ENCODE peak calls at places on chromosomes 6 and 20, in four cellular contexts. G is ascending aorta; I is effector memory CD4-positive, alpha-beta T cell; Y is tibial nerve. O is an unnamed sample.

GRCh38 chr20:63044204-63044600 is 37.4 kb upstream of the BHLHE23 start:
- DNase-seq in G (no peak), I (no peak), Y (no peak), O (no peak)

GRCh38 chr20:43124261-43124660 is 65.4 kb downstream of the PTPRT start:
- DNase-seq in G (no peak), I (no peak), Y (no peak), O (no peak)

GRCh38 chr6:37930288-37931075 is 111.0 kb downstream of the ZFAND3 start:
- DNase-seq in G (no peak), I (no peak), Y (no peak), O (no peak)

GRCh38 chr6:108557494-108558371 is 3.0 kb upstream of the FOXO3 start:
- DNase-seq in G (peak; percentile 90), I (peak; percentile 76), Y (peak; percentile 65), O (no peak)

GRCh38 chr6:75449625-75450206 is 43.9 kb downstream of the FILIP1 start:
- DNase-seq in G (no peak), I (no peak), Y (no peak), O (no peak)

GRCh38 chr6:80376411-80376810 is 269.9 kb downstream of the BCKDHB start:
- DNase-seq in G (no peak), I (no peak), Y (no peak), O (no peak)

GRCh38 chr20:10318625-10319024 is 100.0 kb downstream of the SNAP25 start:
- DNase-seq in G (no peak), I (no peak), Y (no peak), O (no peak)

GRCh38 chr20:45539382-45539781 is at the start of gene WFDC6:
- DNase-seq in G (no peak), I (no peak), Y (no peak), O (no peak)

GRCh38 chr6:41027799-41028617 is 11.0 kb downstream of the UNC5CL start:
- DNase-seq in G (peak; percentile 92), I (peak; percentile 59), Y (peak; percentile 82), O (peak; percentile 28)

GRCh38 chr20:20184149-20184548 is 131.8 kb downstream of the CFAP61 start:
- DNase-seq in G (no peak), I (no peak), Y (no peak), O (no peak)

GRCh38 chr6:159104931-159105330 is 60.1 kb upstream of the TAGAP start:
- DNase-seq in G (no peak), I (no peak), Y (no peak), O (no peak)

DNA sequence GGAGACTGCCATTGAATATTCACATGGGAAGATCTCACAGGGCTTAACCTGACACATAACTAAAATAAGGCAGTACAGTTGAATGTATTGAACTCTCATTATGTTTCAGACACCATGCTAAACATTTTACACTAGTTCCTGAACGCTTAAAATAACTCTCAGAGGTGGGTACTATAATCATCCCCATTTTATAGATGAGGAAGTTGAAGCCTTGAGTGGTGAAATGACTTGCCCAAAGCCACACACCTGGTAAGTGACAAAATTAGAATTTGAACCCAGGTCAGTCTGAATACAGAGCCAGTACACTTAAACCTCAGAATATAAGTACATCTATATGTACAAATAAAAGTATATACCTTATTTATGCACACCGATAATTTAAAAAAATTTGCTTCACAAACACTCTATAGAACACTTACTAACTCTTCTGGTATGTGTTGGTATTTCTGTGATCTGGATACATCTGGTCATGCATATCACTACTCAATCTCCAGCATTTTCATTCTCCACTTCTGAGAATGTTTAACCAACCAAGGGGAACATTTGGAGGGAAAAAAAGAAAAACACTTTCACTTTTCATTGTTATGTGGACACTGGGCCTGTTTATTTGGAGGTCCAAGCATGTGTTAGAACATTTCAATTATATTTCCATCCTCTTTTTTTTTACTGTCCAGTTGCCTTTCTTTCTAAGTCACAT is 4.6 kb upstream of the BICRAL start:
- DNase-seq in G (no peak), I (no peak), Y (no peak), O (no peak)
- H3K27ac ChIP-seq in G (no peak overlapping the region), I (no peak overlapping the region), Y (peak overlapping the region; percentile 57), O (no peak overlapping the region)

DNA sequence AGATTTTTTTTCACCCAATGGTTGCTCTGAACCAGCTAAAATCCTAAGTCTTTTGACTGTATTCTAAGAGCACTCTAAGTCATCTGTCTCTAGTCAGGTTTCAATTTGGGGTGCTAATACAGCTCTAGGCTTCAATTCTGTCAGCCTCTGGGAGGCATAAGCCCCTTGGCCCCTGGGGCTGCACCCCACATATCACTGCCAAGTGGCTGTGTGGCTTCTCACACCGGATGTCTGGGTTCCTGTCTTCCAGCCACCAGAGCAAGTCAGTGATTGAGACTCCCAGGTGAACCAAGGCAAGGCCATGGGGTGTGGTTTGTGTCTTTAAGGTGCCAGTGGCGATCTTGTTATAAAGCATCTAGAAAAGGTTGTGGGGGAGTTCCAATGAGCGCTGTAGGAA is 136.5 kb downstream of the TMEM242 start:
- DNase-seq in G (no peak), I (no peak), Y (no peak), O (no peak)
- H3K27ac ChIP-seq in G (peak overlapping the region; percentile 67), I (no peak overlapping the region), Y (no peak overlapping the region), O (no peak overlapping the region)

GRCh38 chr20:34403908-34404307 is 40.8 kb downstream of the ITCH start:
- DNase-seq in G (no peak), I (no peak), Y (no peak), O (no peak)
- H3K27ac ChIP-seq in G (no peak overlapping the region), I (no peak overlapping the region), Y (no peak overlapping the region), O (no peak overlapping the region)

GRCh38 chr6:21596379-21597242 is 3.1 kb downstream of the SOX4 start:
- DNase-seq in G (peak; percentile 80), I (no peak), Y (no peak), O (peak; percentile 9)
- H3K27ac ChIP-seq in G (peak overlapping the region; percentile 91), I (no peak overlapping the region), Y (peak overlapping the region; percentile 82), O (no peak overlapping the region)

GRCh38 chr6:148518371-148519156 is 175.9 kb downstream of the SASH1 start:
- DNase-seq in G (peak; percentile 66), I (no peak), Y (peak; percentile 49), O (no peak)

GRCh38 chr6:148520109-148520841 is 177.6 kb downstream of the SASH1 start:
- DNase-seq in G (peak; percentile 63), I (no peak), Y (no peak), O (no peak)

GRCh38 chr6:148514091-148514850 is 171.6 kb downstream of the SASH1 start:
- DNase-seq in G (no peak), I (no peak), Y (no peak), O (no peak)

GRCh38 chr6:148516116-148517016 is 173.7 kb downstream of the SASH1 start:
- DNase-seq in G (peak; percentile 58), I (no peak), Y (no peak), O (no peak)

GRCh38 chr6:148517518-148517917 is 174.9 kb downstream of the SASH1 start:
- DNase-seq in G (peak; percentile 46), I (no peak), Y (no peak), O (no peak)
- H3K27ac ChIP-seq in G (no peak overlapping the region), I (no peak overlapping the region), Y (peak overlapping the region; percentile 67), O (peak overlapping the region; percentile 1)

GRCh38 chr20:38395165-38395564 is 40.0 kb downstream of the SNHG17 start:
- DNase-seq in G (no peak), I (no peak), Y (no peak), O (no peak)
- H3K27ac ChIP-seq in G (peak overlapping the region; percentile 52), I (no peak overlapping the region), Y (no peak overlapping the region), O (no peak overlapping the region)

DNA sequence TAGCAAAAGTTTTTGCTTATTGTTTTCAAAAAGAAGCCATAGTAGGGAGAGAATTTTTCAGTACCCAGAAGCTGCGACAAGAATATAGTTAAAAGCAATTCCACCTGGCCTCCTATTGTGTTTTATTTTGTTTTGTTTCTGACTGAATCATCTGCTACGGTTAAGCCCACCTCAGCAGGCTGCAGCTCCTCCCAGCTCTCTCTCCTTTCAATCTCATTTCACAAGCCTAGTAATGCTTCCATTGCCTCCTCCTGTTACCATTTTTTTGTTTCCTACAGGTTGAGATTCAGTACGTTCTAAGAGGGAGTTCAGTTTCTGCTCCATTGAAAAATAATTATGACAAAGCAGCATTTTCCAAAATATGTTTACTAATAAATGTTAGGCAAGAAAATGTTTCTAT is 77.9 kb downstream of the PCSK2 start:
- DNase-seq in G (no peak), I (no peak), Y (no peak), O (no peak)
- H3K27ac ChIP-seq in G (no peak overlapping the region), I (no peak overlapping the region), Y (no peak overlapping the region), O (no peak overlapping the region)

GRCh38 chr6:163338671-163339405 is 75.7 kb upstream of the QKI start:
- DNase-seq in G (no peak), I (no peak), Y (no peak), O (peak; percentile 60)
- H3K27ac ChIP-seq in G (peak overlapping the region; percentile 30), I (no peak overlapping the region), Y (peak overlapping the region; percentile 55), O (peak overlapping the region; percentile 95)

GRCh38 chr20:8951136-8951535 is 117.8 kb upstream of the PLCB4 start:
- DNase-seq in G (no peak), I (no peak), Y (no peak), O (no peak)

GRCh38 chr20:8943638-8944037 is 125.2 kb upstream of the PLCB4 start:
- DNase-seq in G (no peak), I (no peak), Y (no peak), O (no peak)

GRCh38 chr20:8940311-8940710 is 128.6 kb upstream of the PLCB4 start:
- DNase-seq in G (no peak), I (no peak), Y (no peak), O (no peak)

DNA sequence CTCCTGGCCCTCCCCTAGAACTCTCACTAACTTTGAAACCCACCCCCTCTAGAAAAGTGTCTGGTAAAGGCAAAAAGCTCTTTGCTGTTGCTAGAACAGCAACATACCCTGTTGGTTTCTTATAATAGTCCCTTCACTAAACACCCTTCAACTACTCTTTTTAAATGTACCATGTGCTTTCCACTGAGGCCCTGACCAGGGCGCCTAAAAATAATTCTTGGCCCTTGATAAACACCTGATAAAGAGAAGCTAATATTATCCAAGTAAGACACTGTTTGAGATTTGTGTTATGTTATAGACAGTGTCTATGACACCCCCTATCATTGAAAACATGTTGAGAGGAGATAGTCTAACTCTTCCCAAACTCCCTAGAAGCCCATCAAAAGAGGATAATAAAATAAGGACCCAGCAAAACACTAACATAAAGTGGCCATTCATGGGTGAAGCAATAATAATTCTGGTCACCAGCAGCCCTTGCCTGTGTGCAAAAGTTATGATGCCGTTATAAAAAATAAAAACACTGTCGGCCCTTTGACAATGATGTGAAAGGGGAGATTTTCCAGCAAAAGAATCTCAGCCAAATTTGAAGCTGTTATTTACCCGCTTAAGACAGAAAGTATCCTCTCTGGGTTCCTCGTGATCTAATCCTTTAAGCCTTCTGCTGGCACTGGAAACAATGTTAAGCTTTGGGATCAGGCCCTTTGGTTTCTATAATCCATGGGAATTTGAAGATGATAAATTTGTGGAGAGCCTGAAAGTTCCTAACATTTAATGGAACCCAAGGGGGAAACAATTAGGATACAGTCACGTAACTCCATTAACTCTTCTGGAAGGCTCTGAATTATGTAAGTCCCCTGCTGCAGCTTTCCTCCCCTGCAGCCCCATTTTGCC is 122.6 kb upstream of the PLCB4 start:
- DNase-seq in G (no peak), I (no peak), Y (no peak), O (no peak)
- H3K27ac ChIP-seq in G (no peak overlapping the region), I (no peak overlapping the region), Y (no peak overlapping the region), O (no peak overlapping the region)

O was measured in caudate nucleus.